ENCODE peak calls at places on chromosomes 13 and 19, in seven cellular contexts. H is OCI-LY7, W is GM12878, V is cardiac fibroblast, K is ovary, A is lower lobe of right lung, M is thyroid gland. X is an unnamed sample.

GRCh38 chr13:86020350-86021002 is 221.3 kb upstream of the SLITRK6 start:
- DNase-seq in H (no peak), W (no peak), V (peak), K (no peak), A (no peak), M (no peak), X (no peak)

GRCh38 chr19:33376931-33377557 is 3.5 kb downstream of the CEBPG start:
- DNase-seq in H (no peak), W (no peak), V (no peak), K (no peak), A (no peak), M (no peak), X (no peak)

GRCh38 chr19:54574527-54575056 is 1.0 kb downstream of the LILRA2 start:
- DNase-seq in H (no peak), W (no peak), V (no peak), K (no peak), A (no peak), M (no peak), X (no peak)

GRCh38 chr13:105979131-105979530 is 556.3 kb downstream of the EFNB2 start:
- DNase-seq in H (no peak), W (no peak), V (no peak), K (no peak), A (no peak), M (no peak), X (no peak)

GRCh38 chr19:41626278-41626677 is 596 bp downstream of the CEACAM4 start:
- DNase-seq in H (no peak), W (no peak), V (no peak), K (no peak), A (no peak), M (no peak), X (no peak)

GRCh38 chr13:83940742-83941141 is 58.5 kb upstream of the SLITRK1 start:
- DNase-seq in H (no peak), W (no peak), V (peak), K (no peak), A (no peak), M (no peak), X (no peak)

GRCh38 chr19:9144920-9145319 is 4.7 kb downstream of the ZNF317 start:
- DNase-seq in H (peak), W (no peak), V (peak), K (no peak), A (no peak), M (no peak), X (no peak)

GRCh38 chr19:2923510-2923909 is 21.3 kb downstream of the ZNF77 start:
- DNase-seq in H (no peak), W (no peak), V (peak), K (no peak), A (no peak), M (no peak), X (no peak)

GRCh38 chr19:11390933-11391680 is 7.0 kb upstream of the EPOR start:
- DNase-seq in H (no peak), W (no peak), V (no peak), K (no peak), A (no peak), M (no peak), X (no peak)

GRCh38 chr13:110161112-110161897 is 145.7 kb downstream of the COL4A1 start:
- DNase-seq in H (no peak), W (no peak), V (no peak), K (no peak), A (peak), M (no peak), X (no peak)

GRCh38 chr13:48155850-48156249 is 60.9 kb upstream of the MED4 start:
- DNase-seq in H (no peak), W (peak), V (peak), K (no peak), A (no peak), M (no peak), X (no peak)

GRCh38 chr19:1856698-1857603 is 6.4 kb downstream of the KLF16 start:
- DNase-seq in H (peak), W (no peak), V (peak), K (peak), A (peak), M (peak), X (peak)

GRCh38 chr19:31742249-31742648 is 393.0 kb upstream of the TSHZ3 start:
- DNase-seq in H (no peak), W (no peak), V (no peak), K (no peak), A (no peak), M (no peak), X (no peak)

GRCh38 chr13:92433386-92433785 is 793.2 kb upstream of the GPC6 start:
- DNase-seq in H (no peak), W (no peak), V (no peak), K (no peak), A (no peak), M (no peak), X (no peak)

GRCh38 chr19:33675501-33676124 is 53.9 kb downstream of the CHST8 start:
- DNase-seq in H (no peak), W (no peak), V (no peak), K (no peak), A (no peak), M (no peak), X (no peak)

DNA sequence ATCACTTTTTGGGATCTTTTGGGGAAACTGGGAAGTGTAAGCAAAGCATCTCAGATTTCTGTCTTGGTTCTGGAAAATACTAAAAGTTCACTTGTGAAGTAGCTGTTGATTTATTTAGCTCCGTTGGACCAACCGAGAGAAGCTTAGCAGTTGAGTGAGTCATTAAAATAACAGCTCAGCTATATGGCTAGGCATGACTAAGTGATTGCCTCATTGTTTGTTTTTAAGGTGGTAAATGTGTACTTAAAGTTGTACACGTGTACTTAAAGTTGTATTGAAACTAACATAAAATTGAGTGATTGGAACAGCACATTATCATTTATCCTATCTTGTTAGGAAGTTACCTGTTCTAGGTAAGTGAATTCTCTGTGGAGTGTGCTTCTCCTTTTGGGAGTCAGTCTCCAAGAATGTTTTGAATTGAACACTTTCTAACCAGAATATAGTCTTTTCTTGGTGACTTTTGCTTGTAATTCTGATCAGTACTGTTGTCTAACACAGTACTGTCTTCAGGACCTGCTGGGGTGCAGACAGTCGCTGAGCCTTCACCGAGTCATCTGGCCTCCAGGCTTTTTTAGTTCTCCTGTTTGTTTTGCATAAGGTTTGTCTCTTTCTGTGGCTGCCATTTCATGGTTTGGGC is 2.9 kb upstream of the DCUN1D2 start:
- DNase-seq in H (no peak), W (peak), V (peak), K (no peak), A (no peak), M (no peak), X (no peak)
- H3K4me3 ChIP-seq in H (no peak), W (peak), V (no peak), K (no peak), A (no peak), M (no peak), X (no peak)

DNA sequence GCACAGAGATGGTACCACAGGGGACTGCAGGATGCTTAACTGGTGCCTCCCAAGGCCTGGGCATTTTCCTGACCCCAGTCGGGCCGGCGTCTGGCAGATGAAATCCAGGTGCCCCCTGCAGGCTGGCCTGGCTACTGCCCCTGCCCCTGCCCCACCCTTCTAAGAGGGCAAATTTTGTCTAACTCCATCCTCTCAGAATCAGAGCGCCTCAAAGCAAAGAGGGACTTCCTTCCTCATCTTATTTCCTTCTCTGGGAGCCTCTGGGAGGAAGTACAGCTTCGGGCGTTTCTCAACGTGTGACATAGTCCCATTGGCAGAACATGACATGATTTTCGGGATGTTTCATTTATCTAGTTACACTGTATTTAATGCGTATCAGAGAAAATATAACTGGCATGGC is 2.7 kb downstream of the PRKACA start:
- DNase-seq in H (peak), W (no peak), V (peak), K (no peak), A (peak), M (peak), X (no peak)
- TF ChIP-seq CTCF in H (peak), W (peak), V (peak), K (no peak), A (peak), M (peak), X (peak)

GRCh38 chr13:30396434-30397075 is 25.7 kb upstream of the UBE2L5 start:
- DNase-seq in H (no peak), W (no peak), V (peak), K (no peak), A (no peak), M (no peak), X (no peak)

GRCh38 chr13:30394798-30395191 is 27.5 kb upstream of the UBE2L5 start:
- DNase-seq in H (peak), W (peak), V (no peak), K (no peak), A (no peak), M (no peak), X (no peak)

GRCh38 chr13:30398601-30399072 is 23.7 kb upstream of the UBE2L5 start:
- DNase-seq in H (no peak), W (no peak), V (peak), K (no peak), A (no peak), M (no peak), X (no peak)

GRCh38 chr13:30400376-30400775 is 21.9 kb upstream of the UBE2L5 start:
- DNase-seq in H (no peak), W (no peak), V (no peak), K (no peak), A (no peak), M (no peak), X (no peak)

GRCh38 chr13:30395192-30396158 is 26.8 kb upstream of the UBE2L5 start:
- DNase-seq in H (peak), W (peak), V (peak), K (peak), A (peak), M (peak), X (peak)
- H3K4me3 ChIP-seq in H (peak), W (peak), V (peak), K (peak), A (peak), M (peak), X (peak)

GRCh38 chr19:15633122-15633521 is 7.6 kb upstream of the CYP4F3 start:
- DNase-seq in H (no peak), W (no peak), V (no peak), K (no peak), A (no peak), M (no peak), X (no peak)

GRCh38 chr19:15629003-15629880 is 11.5 kb upstream of the CYP4F3 start:
- DNase-seq in H (peak), W (peak), V (peak), K (peak), A (peak), M (peak), X (peak)

GRCh38 chr19:15634105-15634504 is 6.6 kb upstream of the CYP4F3 start:
- DNase-seq in H (no peak), W (no peak), V (no peak), K (no peak), A (no peak), M (no peak), X (no peak)

GRCh38 chr19:15635016-15635805 is 5.5 kb upstream of the CYP4F3 start:
- DNase-seq in H (no peak), W (no peak), V (no peak), K (no peak), A (no peak), M (no peak), X (no peak)

DNA sequence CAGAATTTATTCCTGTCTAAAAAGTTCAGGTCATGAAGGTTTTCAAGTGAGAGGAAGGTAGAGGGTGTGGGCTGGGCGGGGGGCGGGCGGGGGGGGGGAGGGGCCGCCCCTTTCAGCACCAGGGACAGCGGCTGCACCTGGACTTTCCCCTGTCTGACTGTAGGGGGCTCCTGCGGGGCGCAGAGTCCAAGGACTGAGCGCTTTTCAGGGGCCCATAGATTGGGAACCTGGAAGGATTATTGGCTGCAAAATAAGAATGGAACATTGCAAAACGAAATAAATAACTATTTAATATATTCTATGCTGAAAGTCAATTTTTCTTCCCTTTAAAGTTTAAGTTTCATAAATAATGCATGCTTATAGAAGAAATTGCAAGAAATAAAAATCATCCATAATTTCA is 8.9 kb upstream of the CYP4F3 start:
- DNase-seq in H (peak), W (peak), V (peak), K (no peak), A (no peak), M (no peak), X (no peak)
- TF ChIP-seq CTCF in H (peak), W (peak), V (peak), K (no peak), A (peak), M (no peak), X (peak)

DNA sequence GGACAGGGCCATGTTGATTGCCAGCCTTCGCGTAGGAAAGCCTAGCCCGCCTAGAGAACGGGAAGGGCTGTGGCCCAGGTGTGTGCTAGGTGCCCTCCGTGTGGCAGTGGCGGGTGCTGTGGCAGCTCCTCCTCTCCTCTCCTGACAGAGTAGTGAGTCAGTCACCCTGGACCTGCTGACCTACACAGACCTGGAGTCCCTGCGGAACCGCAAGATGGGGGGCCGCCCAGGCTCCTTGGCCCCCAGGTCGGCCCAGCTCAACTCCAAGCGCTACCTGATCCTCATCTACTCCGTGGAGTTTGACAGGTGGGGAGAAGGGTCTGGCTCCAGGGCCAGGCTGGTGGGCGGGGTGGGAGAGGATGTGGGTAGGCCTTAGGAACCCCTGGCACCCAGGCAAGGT is 11.1 kb downstream of the CCDC61 start:
- DNase-seq in H (no peak), W (no peak), V (no peak), K (no peak), A (no peak), M (no peak), X (no peak)
- H3K4me3 ChIP-seq in H (no peak), W (no peak), V (no peak), K (no peak), A (no peak), M (no peak), X (no peak)

X was measured in GM12864.